ENCODE peak calls at places on chromosomes 7 and 10, in six cellular contexts. L is CD8-positive, alpha-beta T cell; S is Calu3; Y is endothelial cell; W is astrocyte of the spinal cord; R is tibial nerve. A is an unnamed sample.

GRCh38 chr7:969403-969802 is 5.9 kb downstream of the COX19 start:
- DNase-seq in W (no peak), Y (no peak), S (no peak), L (no peak), R (no peak), A (no peak)

GRCh38 chr10:50393784-50394183 is 142.5 kb upstream of the ASAH2 start:
- DNase-seq in Y (no peak), L (no peak), S (peak), W (peak), R (no peak), A (no peak)

GRCh38 chr10:119620241-119620753 is 23.5 kb upstream of the TIAL1 start:
- DNase-seq in R (no peak), W (peak), Y (no peak), L (no peak), S (no peak), A (peak)

GRCh38 chr7:16202298-16202697 is 219.0 kb downstream of the CRPPA start:
- DNase-seq in R (no peak), L (no peak), W (no peak), Y (no peak), S (no peak), A (no peak)

GRCh38 chr7:68461430-68461829 is 1136.8 kb upstream of the AUTS2 start:
- DNase-seq in W (no peak), S (no peak), R (no peak), Y (no peak), L (no peak), A (no peak)

GRCh38 chr10:50286517-50286916 is 35.2 kb upstream of the ASAH2 start:
- DNase-seq in L (no peak), W (no peak), R (no peak), Y (no peak), S (no peak), A (no peak)

GRCh38 chr10:72056113-72056512 is 32.2 kb downstream of the SPOCK2 start:
- DNase-seq in R (no peak), Y (no peak), S (no peak), L (no peak), W (no peak), A (no peak)

GRCh38 chr10:57867226-57867625 is 400.5 kb downstream of the IPMK start:
- DNase-seq in W (peak), R (no peak), Y (no peak), S (no peak), L (no peak), A (no peak)

GRCh38 chr10:103659674-103660363 is 166.3 kb downstream of the NEURL1 start:
- DNase-seq in R (no peak), W (peak), S (peak), L (no peak), Y (no peak), A (peak)

DNA sequence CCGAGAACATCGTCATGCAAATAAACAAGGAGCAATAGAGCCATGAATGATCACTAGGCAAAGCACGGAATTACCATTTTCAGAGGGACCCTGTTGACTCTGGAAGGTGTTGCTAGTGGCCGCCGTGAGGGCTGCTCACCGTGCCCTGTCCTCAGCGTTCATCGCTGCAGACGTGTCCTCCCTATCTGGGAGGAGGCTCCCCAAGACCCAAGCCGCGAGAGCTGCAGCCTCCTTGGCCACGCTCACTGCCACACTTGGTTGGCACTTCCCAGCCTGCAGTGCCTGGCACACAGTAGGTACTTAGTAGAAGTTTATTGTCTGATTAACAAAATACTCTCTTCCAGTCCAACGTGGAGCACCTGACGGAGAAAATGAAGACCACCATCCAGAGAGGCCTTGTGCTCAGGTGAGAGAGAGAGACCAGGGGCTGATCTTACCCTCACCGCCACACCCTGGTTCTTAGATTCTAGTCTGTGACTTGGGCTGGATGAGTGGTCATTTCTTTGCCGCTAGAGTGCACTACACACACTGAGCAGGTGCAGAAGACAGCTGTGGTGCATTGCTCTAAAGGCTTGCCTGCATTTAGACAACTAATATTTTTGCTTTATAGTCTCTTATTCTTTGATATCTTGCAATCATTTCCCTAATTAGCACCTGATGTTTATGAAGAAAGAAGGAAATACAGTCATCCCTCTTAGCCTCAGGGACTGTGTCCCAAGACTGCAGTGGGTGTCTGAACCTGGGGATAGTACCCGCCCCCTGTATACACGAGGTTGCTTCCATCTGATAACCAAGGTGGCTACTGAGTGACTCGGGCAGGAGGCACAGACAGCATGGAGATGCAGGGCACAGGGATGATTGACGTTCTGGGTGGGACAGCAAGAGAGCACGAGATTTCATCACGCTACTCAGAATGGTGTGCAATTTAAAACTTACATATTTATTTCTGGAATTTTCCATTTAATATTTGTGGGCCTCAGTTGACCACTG is 40.3 kb downstream of the PITRM1 start:
- DNase-seq in W (no peak), S (no peak), Y (no peak), L (no peak), R (no peak), A (no peak)
- TF ChIP-seq CTCF in W (no peak), S (no peak), Y (no peak), L (no peak), R (no peak), A (no peak)

GRCh38 chr7:2894118-2894940 is 50.2 kb upstream of the GNA12 start:
- DNase-seq in W (no peak), S (no peak), L (no peak), Y (no peak), R (no peak), A (no peak)
- TF ChIP-seq CTCF in W (no peak), S (no peak), L (no peak), Y (no peak), R (no peak), A (no peak)

GRCh38 chr10:78210548-78210947 is 176.9 kb downstream of the RPS24 start:
- DNase-seq in S (no peak), W (no peak), L (no peak), R (no peak), Y (no peak), A (no peak)
- TF ChIP-seq CTCF in S (no peak), W (no peak), L (no peak), R (no peak), Y (no peak), A (no peak)

GRCh38 chr10:48745662-48746245 is 61.1 kb downstream of the WDFY4 start:
- DNase-seq in W (no peak), Y (peak), L (no peak), R (no peak), S (no peak), A (no peak)
- TF ChIP-seq CTCF in W (no peak), Y (peak), L (no peak), R (no peak), S (no peak), A (peak)

GRCh38 chr10:48309711-48310226 is 3.3 kb downstream of the MAPK8 start:
- DNase-seq in L (no peak), W (peak), Y (no peak), R (no peak), S (no peak), A (peak)
- TF ChIP-seq CTCF in L (peak), W (no peak), Y (no peak), R (no peak), S (no peak), A (peak)

GRCh38 chr10:53447576-53447975 is 675.0 kb upstream of the MBL2 start:
- DNase-seq in Y (no peak), L (no peak), S (no peak), W (no peak), R (no peak), A (no peak)

GRCh38 chr10:53458007-53458406 is 685.4 kb upstream of the MBL2 start:
- DNase-seq in S (no peak), L (no peak), Y (no peak), W (no peak), R (no peak), A (no peak)

GRCh38 chr10:53453196-53453595 is 680.6 kb upstream of the MBL2 start:
- DNase-seq in Y (no peak), L (no peak), S (no peak), W (no peak), R (no peak), A (no peak)
- TF ChIP-seq CTCF in Y (no peak), L (no peak), S (no peak), W (no peak), R (no peak), A (no peak)